ENCODE peak calls at places on chromosomes 16 and 17, in seven cellular contexts. O, Z, X, P, U, C and Q are unnamed samples.
A peak's percentile ranks its signal among the peaks of the same experiment; 100 is the strongest.

GRCh38 chr16:30602595-30603277 is 7.5 kb downstream of the ZNF689 start:
- DNase-seq in O (no peak), Z (no peak), X (no peak), P (no peak), U (no peak), C (no peak), Q (no peak)

GRCh38 chr16:50326835-50327465 is 41.8 kb downstream of the BRD7 start:
- DNase-seq in O (no peak), Z (peak; percentile 56), X (no peak), P (peak; percentile 8), U (peak; percentile 53), C (no peak), Q (no peak)

GRCh38 chr16:20515580-20516179 is 60.5 kb downstream of the ACSM2B start:
- DNase-seq in O (no peak), Z (no peak), X (no peak), P (no peak), U (no peak), C (no peak), Q (no peak)

GRCh38 chr17:59488805-59489204 is 76.6 kb upstream of the DHX40 start:
- DNase-seq in O (no peak), Z (no peak), X (no peak), P (no peak), U (no peak), C (no peak), Q (no peak)

GRCh38 chr17:27551701-27552466 is 79.1 kb upstream of the LGALS9 start:
- DNase-seq in O (no peak), Z (no peak), X (no peak), P (no peak), U (no peak), C (no peak), Q (no peak)

GRCh38 chr17:58982626-58983025 is 124.1 kb downstream of the TRIM37 start:
- DNase-seq in O (no peak), Z (no peak), X (no peak), P (no peak), U (no peak), C (no peak), Q (no peak)

GRCh38 chr16:2008631-2009301 is 855 bp downstream of the ZNF598 start:
- DNase-seq in O (no peak), Z (peak; percentile 46), X (no peak), P (no peak), U (no peak), C (no peak), Q (no peak)

GRCh38 chr17:59916446-59916845 is 23.5 kb downstream of the RPS6KB1 start:
- DNase-seq in O (no peak), Z (no peak), X (no peak), P (no peak), U (no peak), C (no peak), Q (no peak)

GRCh38 chr16:75494696-75495601 is at the start of gene CHST6:
- DNase-seq in O (no peak), Z (no peak), X (peak; percentile 68), P (peak; percentile 69), U (peak; percentile 85), C (peak; percentile 72), Q (peak; percentile 76)

GRCh38 chr16:8756755-8757154 is 40.7 kb downstream of the TMEM186 start:
- DNase-seq in O (no peak), Z (no peak), X (no peak), P (no peak), U (no peak), C (no peak), Q (no peak)

GRCh38 chr17:51640108-51640622 is 379.8 kb downstream of the UTP18 start:
- DNase-seq in O (no peak), Z (no peak), X (no peak), P (no peak), U (peak; percentile 71), C (no peak), Q (peak; percentile 19)

GRCh38 chr17:38608648-38609047 is 2.9 kb upstream of the SRCIN1 start:
- DNase-seq in O (peak; percentile 64), Z (no peak), X (no peak), P (no peak), U (no peak), C (no peak), Q (no peak)

GRCh38 chr16:50627419-50627818 is 53.7 kb downstream of the SNX20 start:
- DNase-seq in O (no peak), Z (peak; percentile 35), X (no peak), P (no peak), U (peak; percentile 6), C (no peak), Q (no peak)

GRCh38 chr17:60743812-60744211 is 66.2 kb downstream of the BCAS3 start:
- DNase-seq in O (no peak), Z (no peak), X (no peak), P (no peak), U (peak; percentile 98), C (no peak), Q (peak; percentile 11)

GRCh38 chr17:8289103-8289397 is 580 bp downstream of the RANGRF start:
- DNase-seq in O (peak; percentile 87), Z (no peak), X (no peak), P (no peak), U (no peak), C (no peak), Q (peak; percentile 76)

GRCh38 chr17:64777413-64778101 is 115.5 kb upstream of the SMURF2 start:
- DNase-seq in O (peak; percentile 66), Z (no peak), X (no peak), P (no peak), U (no peak), C (no peak), Q (no peak)

GRCh38 chr17:68054296-68054900 is 18.9 kb downstream of the KPNA2 start:
- DNase-seq in O (no peak), Z (no peak), X (no peak), P (no peak), U (peak; percentile 85), C (peak; percentile 39), Q (no peak)

GRCh38 chr16:1861730-1862129 is 10.2 kb downstream of the MEIOB start:
- DNase-seq in O (no peak), Z (no peak), X (no peak), P (no peak), U (no peak), C (no peak), Q (no peak)

GRCh38 chr17:7884581-7885356 is 3.8 kb upstream of the CHD3 start:
- DNase-seq in O (no peak), Z (peak; percentile 14), X (no peak), P (no peak), U (no peak), C (no peak), Q (peak; percentile 40)

GRCh38 chr16:66914541-66914940 is 4.1 kb downstream of the CDH16 start:
- DNase-seq in O (no peak), Z (no peak), X (no peak), P (no peak), U (no peak), C (no peak), Q (no peak)